ENCODE peak calls at places on chromosomes 11 and 22, in four cellular contexts. One of them, this sample, is unnamed.

GRCh38 chr11:94185387-94186084 is 56.9 kb downstream of the PANX1 start:
- DNase-seq in mesothelial cell of epicardium: no peak
- DNase-seq in AG04450: peak
- DNase-seq in cardiac fibroblast: no peak
- DNase-seq in this sample: no peak

GRCh38 chr11:9708544-9708943 is 44.7 kb downstream of the SWAP70 start:
- DNase-seq in mesothelial cell of epicardium: no peak
- DNase-seq in AG04450: no peak
- DNase-seq in cardiac fibroblast: peak
- DNase-seq in this sample: no peak

GRCh38 chr11:96389604-96390402 is at the start of the genes CCDC82 and JRKL:
- DNase-seq in mesothelial cell of epicardium: peak
- DNase-seq in AG04450: peak
- DNase-seq in cardiac fibroblast: peak
- DNase-seq in this sample: peak

GRCh38 chr22:27075028-27075678 is 417.8 kb downstream of the MIAT start:
- DNase-seq in mesothelial cell of epicardium: no peak
- DNase-seq in AG04450: no peak
- DNase-seq in cardiac fibroblast: peak
- DNase-seq in this sample: no peak

GRCh38 chr11:114057147-114057546 is 2.4 kb upstream of the ZBTB16 start:
- DNase-seq in mesothelial cell of epicardium: no peak
- DNase-seq in AG04450: no peak
- DNase-seq in cardiac fibroblast: no peak
- DNase-seq in this sample: no peak

GRCh38 chr11:85835729-85836128 is 19.5 kb upstream of the CCDC83 start:
- DNase-seq in mesothelial cell of epicardium: no peak
- DNase-seq in AG04450: no peak
- DNase-seq in cardiac fibroblast: no peak
- DNase-seq in this sample: no peak

GRCh38 chr11:71418643-71419042 is 29.6 kb downstream of the DHCR7 start:
- DNase-seq in mesothelial cell of epicardium: no peak
- DNase-seq in AG04450: no peak
- DNase-seq in cardiac fibroblast: no peak
- DNase-seq in this sample: no peak

GRCh38 chr11:65652511-65653228 is 10.0 kb downstream of the RELA start:
- DNase-seq in mesothelial cell of epicardium: peak
- DNase-seq in AG04450: peak
- DNase-seq in cardiac fibroblast: peak
- DNase-seq in this sample: peak

GRCh38 chr22:46024136-46024840 is 47.3 kb upstream of the WNT7B start:
- DNase-seq in mesothelial cell of epicardium: no peak
- DNase-seq in AG04450: no peak
- DNase-seq in cardiac fibroblast: no peak
- DNase-seq in this sample: no peak

GRCh38 chr11:90589735-90590134 is 366.9 kb upstream of the CHORDC1 start:
- DNase-seq in mesothelial cell of epicardium: no peak
- DNase-seq in AG04450: no peak
- DNase-seq in cardiac fibroblast: no peak
- DNase-seq in this sample: no peak

GRCh38 chr11:6617315-6617781 is 1.9 kb downstream of the TPP1 start:
- DNase-seq in mesothelial cell of epicardium: no peak
- DNase-seq in AG04450: no peak
- DNase-seq in cardiac fibroblast: peak
- DNase-seq in this sample: peak

GRCh38 chr22:35544810-35545209 is 4.2 kb downstream of the RASD2 start:
- DNase-seq in mesothelial cell of epicardium: no peak
- DNase-seq in AG04450: no peak
- DNase-seq in cardiac fibroblast: no peak
- DNase-seq in this sample: no peak

GRCh38 chr22:22666307-22667091 is 22.1 kb downstream of the GGTLC2 start:
- DNase-seq in mesothelial cell of epicardium: peak
- DNase-seq in AG04450: no peak
- DNase-seq in cardiac fibroblast: peak
- DNase-seq in this sample: no peak

GRCh38 chr11:61392991-61393595 is 706 bp downstream of the TMEM216 start:
- DNase-seq in mesothelial cell of epicardium: no peak
- DNase-seq in AG04450: no peak
- DNase-seq in cardiac fibroblast: no peak
- DNase-seq in this sample: no peak

GRCh38 chr22:25564979-25565677 is 653 bp downstream of the GRK3 start:
- DNase-seq in mesothelial cell of epicardium: peak
- DNase-seq in AG04450: no peak
- DNase-seq in cardiac fibroblast: peak
- DNase-seq in this sample: no peak

GRCh38 chr22:49626361-49627216 is 201.1 kb downstream of the BRD1 start:
- DNase-seq in mesothelial cell of epicardium: no peak
- DNase-seq in AG04450: no peak
- DNase-seq in cardiac fibroblast: no peak
- DNase-seq in this sample: no peak

GRCh38 chr11:45709264-45709663 is 43.8 kb upstream of the CHST1 start:
- DNase-seq in mesothelial cell of epicardium: no peak
- DNase-seq in AG04450: no peak
- DNase-seq in cardiac fibroblast: no peak
- DNase-seq in this sample: no peak

GRCh38 chr22:50572965-50573364 is 5.3 kb downstream of the CPT1B start:
- DNase-seq in mesothelial cell of epicardium: no peak
- DNase-seq in AG04450: no peak
- DNase-seq in cardiac fibroblast: no peak
- DNase-seq in this sample: no peak

GRCh38 chr22:35991168-35991567 is 37.5 kb downstream of the RBFOX2 start:
- DNase-seq in mesothelial cell of epicardium: no peak
- DNase-seq in AG04450: peak
- DNase-seq in cardiac fibroblast: no peak
- DNase-seq in this sample: no peak

GRCh38 chr11:132980721-132981120 is 551.6 kb downstream of the OPCML start:
- DNase-seq in mesothelial cell of epicardium: no peak
- DNase-seq in AG04450: no peak
- DNase-seq in cardiac fibroblast: no peak
- DNase-seq in this sample: no peak

GRCh38 chr11:61598886-61599868 is 18.3 kb upstream of the SYT7 start:
- DNase-seq in mesothelial cell of epicardium: no peak
- DNase-seq in AG04450: no peak
- DNase-seq in cardiac fibroblast: peak
- DNase-seq in this sample: no peak

DNA sequence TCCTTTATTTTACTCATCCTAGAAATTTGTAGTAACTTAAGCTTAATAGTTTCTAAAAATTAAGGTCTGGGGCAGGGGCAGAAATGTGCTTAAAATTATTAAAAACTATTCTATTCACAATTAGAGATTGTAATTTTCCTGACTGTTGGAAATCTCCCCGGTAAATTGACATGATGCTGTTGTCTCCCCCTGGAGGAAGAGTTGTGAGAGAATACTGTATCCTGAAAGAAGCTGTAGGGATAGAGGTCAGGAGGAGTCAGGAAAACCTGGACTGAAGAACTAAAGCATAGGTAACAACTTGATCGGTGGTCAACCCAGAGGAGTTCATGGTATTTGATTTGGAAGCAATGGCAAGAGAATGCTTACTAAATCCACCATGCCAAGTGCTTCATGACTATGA is 16.2 kb upstream of the ESAM start:
- DNase-seq in mesothelial cell of epicardium: no peak
- DNase-seq in AG04450: no peak
- DNase-seq in cardiac fibroblast: no peak
- DNase-seq in this sample: no peak
- TF ChIP-seq CTCF in mesothelial cell of epicardium: no peak
- TF ChIP-seq CTCF in AG04450: peak
- TF ChIP-seq CTCF in cardiac fibroblast: peak
- TF ChIP-seq CTCF in this sample: no peak

GRCh38 chr11:34938621-34939020 is 22.2 kb downstream of the PDHX start:
- DNase-seq in mesothelial cell of epicardium: no peak
- DNase-seq in AG04450: no peak
- DNase-seq in cardiac fibroblast: no peak
- DNase-seq in this sample: no peak

GRCh38 chr11:34936945-34937344 is 20.5 kb downstream of the PDHX start:
- DNase-seq in mesothelial cell of epicardium: no peak
- DNase-seq in AG04450: no peak
- DNase-seq in cardiac fibroblast: no peak
- DNase-seq in this sample: no peak

GRCh38 chr11:34944692-34945091 is 28.3 kb downstream of the PDHX start:
- DNase-seq in mesothelial cell of epicardium: no peak
- DNase-seq in AG04450: no peak
- DNase-seq in cardiac fibroblast: no peak
- DNase-seq in this sample: no peak

GRCh38 chr11:34941688-34942087 is 25.3 kb downstream of the PDHX start:
- DNase-seq in mesothelial cell of epicardium: no peak
- DNase-seq in AG04450: no peak
- DNase-seq in cardiac fibroblast: no peak
- DNase-seq in this sample: no peak

GRCh38 chr11:34940026-34940677 is 23.7 kb downstream of the PDHX start:
- DNase-seq in mesothelial cell of epicardium: no peak
- DNase-seq in AG04450: no peak
- DNase-seq in cardiac fibroblast: peak
- DNase-seq in this sample: no peak
- TF ChIP-seq CTCF in mesothelial cell of epicardium: no peak
- TF ChIP-seq CTCF in AG04450: peak
- TF ChIP-seq CTCF in cardiac fibroblast: no peak
- TF ChIP-seq CTCF in this sample: no peak

DNA sequence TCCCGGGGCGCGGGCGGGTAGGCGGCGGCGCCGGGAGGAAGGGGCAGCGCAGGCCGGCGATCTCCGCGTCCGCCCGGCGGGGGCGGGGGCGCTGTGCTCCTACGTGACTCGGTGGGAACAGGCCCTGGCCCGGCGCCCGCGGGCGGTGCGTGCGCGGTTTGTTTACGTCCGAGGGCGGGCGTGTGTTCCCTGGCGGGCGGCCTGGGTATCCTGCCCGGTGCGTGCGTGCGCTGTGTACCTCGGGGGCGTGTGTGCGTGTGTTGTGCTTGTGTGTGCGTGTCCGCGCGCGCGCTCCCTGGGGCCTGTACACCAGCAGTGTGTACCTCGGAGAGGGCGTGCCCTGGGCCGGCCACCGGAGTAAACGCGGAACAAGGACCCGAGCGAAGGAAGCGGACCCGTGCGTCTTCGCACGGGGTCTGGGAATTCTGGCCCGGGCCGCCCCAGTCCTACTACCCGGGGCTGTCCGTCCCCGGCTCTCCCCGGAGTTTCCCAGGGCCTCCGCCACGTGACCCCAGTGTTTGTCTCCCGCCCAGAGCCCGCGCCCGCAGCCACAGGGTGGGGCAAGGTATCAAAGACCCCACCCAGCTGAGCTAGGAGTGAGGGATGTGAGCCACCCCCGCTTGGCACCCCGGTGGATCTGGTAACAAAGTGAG is 769 bp downstream of the MAFF start:
- DNase-seq in mesothelial cell of epicardium: peak
- DNase-seq in AG04450: peak
- DNase-seq in cardiac fibroblast: peak
- DNase-seq in this sample: peak
- TF ChIP-seq CTCF in mesothelial cell of epicardium: no peak
- TF ChIP-seq CTCF in AG04450: no peak
- TF ChIP-seq CTCF in cardiac fibroblast: no peak
- TF ChIP-seq CTCF in this sample: no peak

GRCh38 chr11:116928102-116928777 is 90.8 kb upstream of the APOA1 start:
- DNase-seq in mesothelial cell of epicardium: no peak
- DNase-seq in AG04450: no peak
- DNase-seq in cardiac fibroblast: no peak
- DNase-seq in this sample: no peak

GRCh38 chr11:116925050-116925449 is 87.6 kb upstream of the APOA1 start:
- DNase-seq in mesothelial cell of epicardium: no peak
- DNase-seq in AG04450: no peak
- DNase-seq in cardiac fibroblast: no peak
- DNase-seq in this sample: no peak

GRCh38 chr11:116929393-116930090 is 92.1 kb upstream of the APOA1 start:
- DNase-seq in mesothelial cell of epicardium: no peak
- DNase-seq in AG04450: no peak
- DNase-seq in cardiac fibroblast: peak
- DNase-seq in this sample: no peak

GRCh38 chr11:116928845-116929244 is 91.4 kb upstream of the APOA1 start:
- DNase-seq in mesothelial cell of epicardium: no peak
- DNase-seq in AG04450: no peak
- DNase-seq in cardiac fibroblast: no peak
- DNase-seq in this sample: no peak

DNA sequence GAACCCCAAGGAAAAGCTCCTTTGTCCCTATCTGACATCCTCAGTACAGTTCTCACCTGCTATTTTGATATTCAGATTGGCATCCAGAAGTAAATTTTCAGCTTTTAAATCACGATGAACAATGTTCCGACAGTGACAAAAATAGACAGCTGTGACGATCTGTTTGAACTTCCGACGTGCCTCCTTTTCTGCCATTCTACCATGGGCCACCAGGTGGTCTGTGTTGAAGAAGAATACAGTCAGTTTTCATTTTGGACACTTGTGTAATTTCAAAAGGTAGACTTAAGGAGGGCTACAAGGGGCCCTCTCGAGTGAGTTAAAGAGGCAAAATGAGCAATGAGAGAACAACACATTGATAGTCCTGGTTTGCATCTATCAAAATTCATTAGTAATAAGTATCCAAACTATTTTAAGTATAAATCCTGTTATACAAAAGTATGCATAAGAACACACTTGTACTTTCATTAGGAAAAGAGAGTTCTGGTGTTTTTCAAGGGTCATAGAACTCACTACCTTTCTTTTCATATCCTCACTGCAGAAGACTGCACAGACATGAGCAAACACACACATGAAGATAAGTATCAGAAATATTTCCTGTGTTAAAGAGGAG is 89.8 kb upstream of the APOA1 start:
- DNase-seq in mesothelial cell of epicardium: no peak
- DNase-seq in AG04450: no peak
- DNase-seq in cardiac fibroblast: no peak
- DNase-seq in this sample: no peak
- TF ChIP-seq CTCF in mesothelial cell of epicardium: peak
- TF ChIP-seq CTCF in AG04450: peak
- TF ChIP-seq CTCF in cardiac fibroblast: peak
- TF ChIP-seq CTCF in this sample: no peak

GRCh38 chr11:83087035-83087434 is 15.3 kb upstream of the RAB30 start:
- DNase-seq in mesothelial cell of epicardium: no peak
- DNase-seq in AG04450: no peak
- DNase-seq in cardiac fibroblast: peak
- DNase-seq in this sample: no peak
- TF ChIP-seq CTCF in mesothelial cell of epicardium: no peak
- TF ChIP-seq CTCF in AG04450: peak
- TF ChIP-seq CTCF in cardiac fibroblast: no peak
- TF ChIP-seq CTCF in this sample: no peak

GRCh38 chr11:15558513-15559181 is 443.9 kb downstream of the INSC start:
- DNase-seq in mesothelial cell of epicardium: no peak
- DNase-seq in AG04450: no peak
- DNase-seq in cardiac fibroblast: no peak
- DNase-seq in this sample: no peak
- TF ChIP-seq CTCF in mesothelial cell of epicardium: no peak
- TF ChIP-seq CTCF in AG04450: no peak
- TF ChIP-seq CTCF in cardiac fibroblast: no peak
- TF ChIP-seq CTCF in this sample: no peak

This sample was measured in omental fat pad.